ENCODE peak calls at places on chromosomes 2 and 18, in nine cellular contexts. One of them, this sample, is unnamed.

GRCh38 chr2:229795058-229795457 is 80.7 kb upstream of the DNER start:
- DNase-seq in H1: no peak
- DNase-seq in BJ: no peak
- DNase-seq in stomach: no peak
- DNase-seq in uterus: no peak
- DNase-seq in retinal pigment epithelial cell: no peak
- DNase-seq in AG04449: no peak
- DNase-seq in right lobe of liver: no peak
- DNase-seq in heart right ventricle: no peak
- DNase-seq in this sample: no peak

GRCh38 chr2:85277416-85278158 is 50.2 kb downstream of the TGOLN2 start:
- DNase-seq in H1: no peak
- DNase-seq in BJ: peak
- DNase-seq in stomach: no peak
- DNase-seq in uterus: peak
- DNase-seq in retinal pigment epithelial cell: no peak
- DNase-seq in AG04449: no peak
- DNase-seq in right lobe of liver: no peak
- DNase-seq in heart right ventricle: peak
- DNase-seq in this sample: peak

GRCh38 chr2:172836386-172837200 is 100.9 kb downstream of the RAPGEF4 start:
- DNase-seq in H1: no peak
- DNase-seq in BJ: peak
- DNase-seq in stomach: no peak
- DNase-seq in uterus: no peak
- DNase-seq in retinal pigment epithelial cell: no peak
- DNase-seq in AG04449: no peak
- DNase-seq in right lobe of liver: no peak
- DNase-seq in heart right ventricle: peak
- DNase-seq in this sample: no peak

GRCh38 chr2:23628926-23629325 is 243.9 kb downstream of the KLHL29 start:
- DNase-seq in H1: no peak
- DNase-seq in BJ: no peak
- DNase-seq in stomach: no peak
- DNase-seq in uterus: no peak
- DNase-seq in retinal pigment epithelial cell: no peak
- DNase-seq in AG04449: no peak
- DNase-seq in right lobe of liver: no peak
- DNase-seq in heart right ventricle: no peak
- DNase-seq in this sample: no peak

GRCh38 chr2:186641807-186642321 is 52.0 kb upstream of the FAM171B start:
- DNase-seq in H1: no peak
- DNase-seq in BJ: peak
- DNase-seq in stomach: no peak
- DNase-seq in uterus: no peak
- DNase-seq in retinal pigment epithelial cell: peak
- DNase-seq in AG04449: peak
- DNase-seq in right lobe of liver: no peak
- DNase-seq in heart right ventricle: peak
- DNase-seq in this sample: peak

GRCh38 chr2:45647986-45648520 is 3.4 kb upstream of the PRKCE start:
- DNase-seq in H1: no peak
- DNase-seq in BJ: no peak
- DNase-seq in stomach: no peak
- DNase-seq in uterus: no peak
- DNase-seq in retinal pigment epithelial cell: no peak
- DNase-seq in AG04449: no peak
- DNase-seq in right lobe of liver: no peak
- DNase-seq in heart right ventricle: no peak
- DNase-seq in this sample: no peak

GRCh38 chr2:112830469-112830868 is 6.1 kb downstream of the IL1B start:
- DNase-seq in H1: no peak
- DNase-seq in BJ: no peak
- DNase-seq in stomach: no peak
- DNase-seq in uterus: no peak
- DNase-seq in retinal pigment epithelial cell: no peak
- DNase-seq in AG04449: no peak
- DNase-seq in right lobe of liver: no peak
- DNase-seq in heart right ventricle: no peak
- DNase-seq in this sample: no peak

GRCh38 chr2:27049422-27050280 is 1.8 kb upstream of the AGBL5 start:
- DNase-seq in H1: no peak
- DNase-seq in BJ: no peak
- DNase-seq in stomach: no peak
- DNase-seq in uterus: peak
- DNase-seq in retinal pigment epithelial cell: no peak
- DNase-seq in AG04449: no peak
- DNase-seq in right lobe of liver: peak
- DNase-seq in heart right ventricle: peak
- DNase-seq in this sample: no peak

GRCh38 chr18:28432350-28432749 is 255.4 kb upstream of the CDH2 start:
- DNase-seq in H1: no peak
- DNase-seq in BJ: no peak
- DNase-seq in stomach: no peak
- DNase-seq in uterus: no peak
- DNase-seq in retinal pigment epithelial cell: no peak
- DNase-seq in AG04449: no peak
- DNase-seq in right lobe of liver: no peak
- DNase-seq in heart right ventricle: no peak
- DNase-seq in this sample: no peak

GRCh38 chr18:25351773-25352628 is at the start of gene ZNF521:
- DNase-seq in H1: peak
- DNase-seq in BJ: no peak
- DNase-seq in stomach: peak
- DNase-seq in uterus: peak
- DNase-seq in retinal pigment epithelial cell: peak
- DNase-seq in AG04449: peak
- DNase-seq in right lobe of liver: peak
- DNase-seq in heart right ventricle: peak
- DNase-seq in this sample: peak

GRCh38 chr18:25350561-25351201 is 1.3 kb downstream of the ZNF521 start:
- DNase-seq in H1: peak
- DNase-seq in BJ: no peak
- DNase-seq in stomach: no peak
- DNase-seq in uterus: peak
- DNase-seq in retinal pigment epithelial cell: no peak
- DNase-seq in AG04449: no peak
- DNase-seq in right lobe of liver: no peak
- DNase-seq in heart right ventricle: peak
- DNase-seq in this sample: peak

GRCh38 chr18:25351280-25351772 is 640 bp downstream of the ZNF521 start:
- DNase-seq in H1: no peak
- DNase-seq in BJ: no peak
- DNase-seq in stomach: no peak
- DNase-seq in uterus: no peak
- DNase-seq in retinal pigment epithelial cell: no peak
- DNase-seq in AG04449: no peak
- DNase-seq in right lobe of liver: no peak
- DNase-seq in heart right ventricle: peak
- DNase-seq in this sample: no peak

GRCh38 chr18:25352629-25353005 is 651 bp upstream of the ZNF521 start:
- DNase-seq in H1: no peak
- DNase-seq in BJ: no peak
- DNase-seq in stomach: no peak
- DNase-seq in uterus: no peak
- DNase-seq in retinal pigment epithelial cell: no peak
- DNase-seq in AG04449: no peak
- DNase-seq in right lobe of liver: no peak
- DNase-seq in heart right ventricle: no peak
- DNase-seq in this sample: no peak

GRCh38 chr18:25353080-25353479 is 1.1 kb upstream of the ZNF521 start:
- DNase-seq in H1: no peak
- DNase-seq in BJ: no peak
- DNase-seq in stomach: no peak
- DNase-seq in uterus: no peak
- DNase-seq in retinal pigment epithelial cell: no peak
- DNase-seq in AG04449: no peak
- DNase-seq in right lobe of liver: no peak
- DNase-seq in heart right ventricle: no peak
- DNase-seq in this sample: no peak
- H3K4me3 ChIP-seq in H1: no peak
- H3K4me3 ChIP-seq in BJ: no peak
- H3K4me3 ChIP-seq in stomach: no peak
- H3K4me3 ChIP-seq in uterus: peak
- H3K4me3 ChIP-seq in retinal pigment epithelial cell: no peak
- H3K4me3 ChIP-seq in AG04449: no peak
- H3K4me3 ChIP-seq in right lobe of liver: no peak
- H3K4me3 ChIP-seq in heart right ventricle: no peak
- H3K4me3 ChIP-seq in this sample: peak

DNA sequence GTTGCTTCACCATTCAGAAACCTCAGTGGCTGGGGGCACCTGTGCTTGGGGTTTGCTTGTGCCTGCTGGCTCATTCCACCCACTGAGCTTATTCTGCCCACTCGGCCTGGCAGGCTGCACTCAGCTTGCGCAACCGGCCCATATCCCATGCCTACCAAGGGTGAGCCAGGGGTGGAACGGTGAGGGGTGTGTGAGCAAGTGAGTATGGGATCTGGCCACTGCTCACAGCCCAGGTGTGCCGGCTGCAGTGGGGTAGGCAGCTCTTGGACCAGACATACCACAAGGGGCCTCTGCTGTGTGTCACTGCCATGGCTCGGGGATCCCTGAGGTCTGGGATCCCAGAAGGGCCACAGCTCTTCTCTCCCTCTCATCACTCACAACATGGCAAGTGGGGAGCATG is 1000.5 kb upstream of the CRIM1 start:
- DNase-seq in H1: no peak
- DNase-seq in BJ: no peak
- DNase-seq in stomach: no peak
- DNase-seq in uterus: no peak
- DNase-seq in retinal pigment epithelial cell: no peak
- DNase-seq in AG04449: no peak
- DNase-seq in right lobe of liver: peak
- DNase-seq in heart right ventricle: no peak
- DNase-seq in this sample: no peak
- TF ChIP-seq CTCF in H1: no peak
- TF ChIP-seq CTCF in BJ: no peak
- TF ChIP-seq CTCF in stomach: no peak
- TF ChIP-seq CTCF in uterus: no peak
- TF ChIP-seq CTCF in retinal pigment epithelial cell: no peak
- TF ChIP-seq CTCF in AG04449: no peak
- TF ChIP-seq CTCF in right lobe of liver: no peak
- TF ChIP-seq CTCF in heart right ventricle: no peak
- TF ChIP-seq CTCF in this sample: no peak

GRCh38 chr2:80303006-80303741 is 1.4 kb downstream of the LRRTM1 start:
- DNase-seq in H1: peak
- DNase-seq in BJ: no peak
- DNase-seq in stomach: no peak
- DNase-seq in uterus: no peak
- DNase-seq in retinal pigment epithelial cell: no peak
- DNase-seq in AG04449: no peak
- DNase-seq in right lobe of liver: peak
- DNase-seq in heart right ventricle: no peak
- DNase-seq in this sample: no peak

GRCh38 chr2:80302001-80302464 is 2.5 kb downstream of the LRRTM1 start:
- DNase-seq in H1: peak
- DNase-seq in BJ: no peak
- DNase-seq in stomach: no peak
- DNase-seq in uterus: no peak
- DNase-seq in retinal pigment epithelial cell: no peak
- DNase-seq in AG04449: no peak
- DNase-seq in right lobe of liver: no peak
- DNase-seq in heart right ventricle: no peak
- DNase-seq in this sample: no peak

GRCh38 chr2:80300346-80300745 is 4.2 kb downstream of the LRRTM1 start:
- DNase-seq in H1: no peak
- DNase-seq in BJ: no peak
- DNase-seq in stomach: no peak
- DNase-seq in uterus: no peak
- DNase-seq in retinal pigment epithelial cell: no peak
- DNase-seq in AG04449: no peak
- DNase-seq in right lobe of liver: no peak
- DNase-seq in heart right ventricle: no peak
- DNase-seq in this sample: no peak

GRCh38 chr2:80302465-80303005 is 2.0 kb downstream of the LRRTM1 start:
- DNase-seq in H1: peak
- DNase-seq in BJ: no peak
- DNase-seq in stomach: no peak
- DNase-seq in uterus: no peak
- DNase-seq in retinal pigment epithelial cell: no peak
- DNase-seq in AG04449: no peak
- DNase-seq in right lobe of liver: no peak
- DNase-seq in heart right ventricle: no peak
- DNase-seq in this sample: no peak

GRCh38 chr2:80299672-80300071 is 4.9 kb downstream of the LRRTM1 start:
- DNase-seq in H1: no peak
- DNase-seq in BJ: no peak
- DNase-seq in stomach: no peak
- DNase-seq in uterus: no peak
- DNase-seq in retinal pigment epithelial cell: no peak
- DNase-seq in AG04449: no peak
- DNase-seq in right lobe of liver: no peak
- DNase-seq in heart right ventricle: no peak
- DNase-seq in this sample: no peak
- H3K4me3 ChIP-seq in H1: no peak
- H3K4me3 ChIP-seq in BJ: no peak
- H3K4me3 ChIP-seq in stomach: no peak
- H3K4me3 ChIP-seq in uterus: no peak
- H3K4me3 ChIP-seq in retinal pigment epithelial cell: no peak
- H3K4me3 ChIP-seq in AG04449: no peak
- H3K4me3 ChIP-seq in right lobe of liver: no peak
- H3K4me3 ChIP-seq in heart right ventricle: no peak
- H3K4me3 ChIP-seq in this sample: no peak

GRCh38 chr2:136874258-136874657 is 108.9 kb downstream of the THSD7B start:
- DNase-seq in H1: no peak
- DNase-seq in BJ: no peak
- DNase-seq in stomach: no peak
- DNase-seq in uterus: no peak
- DNase-seq in retinal pigment epithelial cell: no peak
- DNase-seq in AG04449: no peak
- DNase-seq in right lobe of liver: no peak
- DNase-seq in heart right ventricle: no peak
- DNase-seq in this sample: no peak
- TF ChIP-seq CTCF in H1: peak
- TF ChIP-seq CTCF in BJ: peak
- TF ChIP-seq CTCF in stomach: no peak
- TF ChIP-seq CTCF in uterus: no peak
- TF ChIP-seq CTCF in retinal pigment epithelial cell: peak
- TF ChIP-seq CTCF in AG04449: no peak
- TF ChIP-seq CTCF in right lobe of liver: peak
- TF ChIP-seq CTCF in heart right ventricle: no peak
- TF ChIP-seq CTCF in this sample: no peak

This sample was measured in AG04450.